ENCODE peak calls at places on chromosomes 3 and 15, in nine cellular contexts. One of them, this sample, is unnamed.

GRCh38 chr15:58383876-58384275 is 47.9 kb upstream of the LIPC start:
- DNase-seq in heart left ventricle: no peak
- DNase-seq in body of pancreas: no peak
- DNase-seq in transverse colon: no peak
- DNase-seq in IMR-90: no peak
- DNase-seq in gastrocnemius medialis: no peak
- DNase-seq in ovary: no peak
- DNase-seq in adrenal gland: no peak
- DNase-seq in GM12878: no peak
- DNase-seq in this sample: no peak

GRCh38 chr3:22988566-22988965 is 214.6 kb upstream of the UBE2E2 start:
- DNase-seq in heart left ventricle: no peak
- DNase-seq in body of pancreas: no peak
- DNase-seq in transverse colon: no peak
- DNase-seq in IMR-90: no peak
- DNase-seq in gastrocnemius medialis: no peak
- DNase-seq in ovary: no peak
- DNase-seq in adrenal gland: peak
- DNase-seq in GM12878: no peak
- DNase-seq in this sample: no peak

GRCh38 chr15:90058308-90058707 is 44.0 kb downstream of the IDH2 start:
- DNase-seq in heart left ventricle: no peak
- DNase-seq in body of pancreas: no peak
- DNase-seq in transverse colon: no peak
- DNase-seq in IMR-90: no peak
- DNase-seq in gastrocnemius medialis: no peak
- DNase-seq in ovary: no peak
- DNase-seq in adrenal gland: no peak
- DNase-seq in GM12878: peak
- DNase-seq in this sample: no peak

GRCh38 chr3:71104090-71104489 is 479.4 kb downstream of the FOXP1 start:
- DNase-seq in heart left ventricle: no peak
- DNase-seq in body of pancreas: no peak
- DNase-seq in transverse colon: no peak
- DNase-seq in IMR-90: peak
- DNase-seq in gastrocnemius medialis: no peak
- DNase-seq in ovary: no peak
- DNase-seq in adrenal gland: no peak
- DNase-seq in GM12878: no peak
- DNase-seq in this sample: no peak

GRCh38 chr3:72629191-72629611 is 219.0 kb downstream of the SHQ1 start:
- DNase-seq in heart left ventricle: no peak
- DNase-seq in body of pancreas: no peak
- DNase-seq in transverse colon: no peak
- DNase-seq in IMR-90: no peak
- DNase-seq in gastrocnemius medialis: no peak
- DNase-seq in ovary: no peak
- DNase-seq in adrenal gland: no peak
- DNase-seq in GM12878: no peak
- DNase-seq in this sample: no peak

GRCh38 chr15:77409259-77410156 is 10.4 kb downstream of the PEAK1 start:
- DNase-seq in heart left ventricle: no peak
- DNase-seq in body of pancreas: no peak
- DNase-seq in transverse colon: no peak
- DNase-seq in IMR-90: no peak
- DNase-seq in gastrocnemius medialis: no peak
- DNase-seq in ovary: no peak
- DNase-seq in adrenal gland: no peak
- DNase-seq in GM12878: peak
- DNase-seq in this sample: peak

GRCh38 chr3:36405193-36405592 is 24.9 kb downstream of the STAC start:
- DNase-seq in heart left ventricle: no peak
- DNase-seq in body of pancreas: no peak
- DNase-seq in transverse colon: no peak
- DNase-seq in IMR-90: no peak
- DNase-seq in gastrocnemius medialis: no peak
- DNase-seq in ovary: no peak
- DNase-seq in adrenal gland: no peak
- DNase-seq in GM12878: no peak
- DNase-seq in this sample: no peak

GRCh38 chr3:13559751-13560540 is 11.0 kb downstream of the FBLN2 start:
- DNase-seq in heart left ventricle: peak
- DNase-seq in body of pancreas: no peak
- DNase-seq in transverse colon: no peak
- DNase-seq in IMR-90: no peak
- DNase-seq in gastrocnemius medialis: no peak
- DNase-seq in ovary: no peak
- DNase-seq in adrenal gland: no peak
- DNase-seq in GM12878: no peak
- DNase-seq in this sample: no peak

GRCh38 chr3:160792445-160793039 is 36.5 kb downstream of the PPM1L start:
- DNase-seq in heart left ventricle: no peak
- DNase-seq in body of pancreas: no peak
- DNase-seq in transverse colon: no peak
- DNase-seq in IMR-90: no peak
- DNase-seq in gastrocnemius medialis: no peak
- DNase-seq in ovary: no peak
- DNase-seq in adrenal gland: no peak
- DNase-seq in GM12878: no peak
- DNase-seq in this sample: no peak

GRCh38 chr3:3302964-3303363 is 123.5 kb upstream of the CRBN start:
- DNase-seq in heart left ventricle: no peak
- DNase-seq in body of pancreas: no peak
- DNase-seq in transverse colon: no peak
- DNase-seq in IMR-90: no peak
- DNase-seq in gastrocnemius medialis: no peak
- DNase-seq in ovary: no peak
- DNase-seq in adrenal gland: no peak
- DNase-seq in GM12878: no peak
- DNase-seq in this sample: no peak

GRCh38 chr15:74653426-74654082 is 37.9 kb downstream of the CLK3 start:
- DNase-seq in heart left ventricle: peak
- DNase-seq in body of pancreas: no peak
- DNase-seq in transverse colon: peak
- DNase-seq in IMR-90: peak
- DNase-seq in gastrocnemius medialis: no peak
- DNase-seq in ovary: no peak
- DNase-seq in adrenal gland: no peak
- DNase-seq in GM12878: no peak
- DNase-seq in this sample: no peak

GRCh38 chr15:83113881-83114280 is 6.4 kb downstream of the TM6SF1 start:
- DNase-seq in heart left ventricle: no peak
- DNase-seq in body of pancreas: no peak
- DNase-seq in transverse colon: no peak
- DNase-seq in IMR-90: no peak
- DNase-seq in gastrocnemius medialis: no peak
- DNase-seq in ovary: no peak
- DNase-seq in adrenal gland: no peak
- DNase-seq in GM12878: no peak
- DNase-seq in this sample: no peak

GRCh38 chr15:83112233-83112958 is 5.0 kb downstream of the TM6SF1 start:
- DNase-seq in heart left ventricle: peak
- DNase-seq in body of pancreas: no peak
- DNase-seq in transverse colon: no peak
- DNase-seq in IMR-90: peak
- DNase-seq in gastrocnemius medialis: no peak
- DNase-seq in ovary: no peak
- DNase-seq in adrenal gland: no peak
- DNase-seq in GM12878: no peak
- DNase-seq in this sample: no peak

GRCh38 chr15:83111149-83111548 is 3.7 kb downstream of the TM6SF1 start:
- DNase-seq in heart left ventricle: no peak
- DNase-seq in body of pancreas: no peak
- DNase-seq in transverse colon: no peak
- DNase-seq in IMR-90: no peak
- DNase-seq in gastrocnemius medialis: no peak
- DNase-seq in ovary: no peak
- DNase-seq in adrenal gland: no peak
- DNase-seq in GM12878: no peak
- DNase-seq in this sample: no peak

GRCh38 chr15:83114305-83114704 is 6.9 kb downstream of the TM6SF1 start:
- DNase-seq in heart left ventricle: no peak
- DNase-seq in body of pancreas: no peak
- DNase-seq in transverse colon: no peak
- DNase-seq in IMR-90: no peak
- DNase-seq in gastrocnemius medialis: no peak
- DNase-seq in ovary: no peak
- DNase-seq in adrenal gland: no peak
- DNase-seq in GM12878: no peak
- DNase-seq in this sample: no peak

GRCh38 chr15:83112959-83113299 is 5.5 kb downstream of the TM6SF1 start:
- DNase-seq in heart left ventricle: peak
- DNase-seq in body of pancreas: no peak
- DNase-seq in transverse colon: no peak
- DNase-seq in IMR-90: no peak
- DNase-seq in gastrocnemius medialis: no peak
- DNase-seq in ovary: no peak
- DNase-seq in adrenal gland: no peak
- DNase-seq in GM12878: no peak
- DNase-seq in this sample: no peak
- TF ChIP-seq POLR2A in heart left ventricle: no peak
- TF ChIP-seq POLR2A in body of pancreas: no peak
- TF ChIP-seq POLR2A in transverse colon: no peak
- TF ChIP-seq POLR2A in IMR-90: no peak
- TF ChIP-seq POLR2A in gastrocnemius medialis: no peak
- TF ChIP-seq POLR2A in ovary: no peak
- TF ChIP-seq POLR2A in adrenal gland: no peak
- TF ChIP-seq POLR2A in GM12878: no peak
- TF ChIP-seq POLR2A in this sample: no peak

DNA sequence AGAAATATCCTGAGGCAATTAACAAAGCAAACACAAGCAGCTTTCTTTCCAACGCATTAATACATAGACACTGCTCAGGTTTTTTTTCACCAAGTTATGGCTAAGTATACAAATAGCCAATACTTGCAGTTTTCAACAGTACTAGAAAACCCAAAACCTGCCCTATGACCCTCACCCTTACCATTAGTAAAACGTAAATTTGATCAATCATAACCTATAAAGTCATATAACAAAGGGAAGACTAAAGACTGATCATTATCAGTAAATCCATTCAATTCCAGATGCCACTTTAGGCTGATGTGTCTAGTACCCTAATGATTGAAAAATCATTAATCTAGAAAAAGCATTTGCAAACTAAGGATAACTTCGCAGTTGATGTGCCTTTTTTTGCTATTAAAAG is 3.2 kb downstream of the SERP1 start:
- DNase-seq in heart left ventricle: no peak
- DNase-seq in body of pancreas: no peak
- DNase-seq in transverse colon: no peak
- DNase-seq in IMR-90: no peak
- DNase-seq in gastrocnemius medialis: no peak
- DNase-seq in ovary: no peak
- DNase-seq in adrenal gland: no peak
- DNase-seq in GM12878: no peak
- DNase-seq in this sample: no peak
- TF ChIP-seq POLR2A in heart left ventricle: no peak
- TF ChIP-seq POLR2A in body of pancreas: no peak
- TF ChIP-seq POLR2A in transverse colon: no peak
- TF ChIP-seq POLR2A in IMR-90: peak
- TF ChIP-seq POLR2A in gastrocnemius medialis: no peak
- TF ChIP-seq POLR2A in ovary: no peak
- TF ChIP-seq POLR2A in adrenal gland: no peak
- TF ChIP-seq POLR2A in GM12878: no peak
- TF ChIP-seq POLR2A in this sample: no peak

DNA sequence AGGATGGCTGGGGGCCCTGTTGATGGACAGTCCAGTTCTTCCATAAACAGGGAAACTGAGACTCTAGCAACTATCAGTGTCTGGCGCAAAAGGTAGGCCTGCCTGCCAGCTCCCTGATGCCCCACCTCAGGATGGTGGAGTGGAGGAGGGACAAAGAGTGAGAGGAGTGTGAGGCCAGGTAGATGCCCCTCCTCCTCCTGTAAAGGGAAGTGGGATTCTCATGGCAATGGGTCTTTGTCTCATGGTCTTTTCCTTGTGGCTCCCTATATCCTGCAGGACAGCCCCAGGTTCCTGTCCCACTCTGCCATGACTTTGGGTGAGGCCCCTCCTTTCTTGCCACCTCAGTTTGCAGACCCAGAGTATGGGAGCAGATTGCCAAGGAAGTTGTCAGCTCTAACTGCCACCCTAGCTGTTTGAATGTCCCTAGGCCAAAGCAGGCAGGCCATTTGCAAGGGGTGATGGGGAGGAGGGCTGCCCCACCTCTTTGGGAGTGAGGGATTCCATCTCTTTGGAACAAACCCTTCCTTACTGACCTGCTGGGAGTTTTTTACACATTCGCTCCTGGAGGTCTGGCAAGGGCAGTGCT is 2.8 kb upstream of the DNAH1 start:
- DNase-seq in heart left ventricle: no peak
- DNase-seq in body of pancreas: no peak
- DNase-seq in transverse colon: no peak
- DNase-seq in IMR-90: no peak
- DNase-seq in gastrocnemius medialis: no peak
- DNase-seq in ovary: no peak
- DNase-seq in adrenal gland: no peak
- DNase-seq in GM12878: no peak
- DNase-seq in this sample: no peak
- TF ChIP-seq POLR2A in heart left ventricle: no peak
- TF ChIP-seq POLR2A in body of pancreas: no peak
- TF ChIP-seq POLR2A in transverse colon: no peak
- TF ChIP-seq POLR2A in IMR-90: no peak
- TF ChIP-seq POLR2A in gastrocnemius medialis: no peak
- TF ChIP-seq POLR2A in ovary: no peak
- TF ChIP-seq POLR2A in adrenal gland: no peak
- TF ChIP-seq POLR2A in GM12878: no peak
- TF ChIP-seq POLR2A in this sample: no peak

GRCh38 chr3:194952882-194953281 is 267.2 kb downstream of the FAM43A start:
- DNase-seq in heart left ventricle: no peak
- DNase-seq in body of pancreas: no peak
- DNase-seq in transverse colon: no peak
- DNase-seq in IMR-90: no peak
- DNase-seq in gastrocnemius medialis: no peak
- DNase-seq in ovary: no peak
- DNase-seq in adrenal gland: no peak
- DNase-seq in GM12878: no peak
- DNase-seq in this sample: no peak

GRCh38 chr3:194946091-194946490 is 260.4 kb downstream of the FAM43A start:
- DNase-seq in heart left ventricle: no peak
- DNase-seq in body of pancreas: no peak
- DNase-seq in transverse colon: no peak
- DNase-seq in IMR-90: no peak
- DNase-seq in gastrocnemius medialis: no peak
- DNase-seq in ovary: no peak
- DNase-seq in adrenal gland: no peak
- DNase-seq in GM12878: no peak
- DNase-seq in this sample: no peak

GRCh38 chr3:194950906-194951628 is 265.4 kb downstream of the FAM43A start:
- DNase-seq in heart left ventricle: no peak
- DNase-seq in body of pancreas: no peak
- DNase-seq in transverse colon: no peak
- DNase-seq in IMR-90: no peak
- DNase-seq in gastrocnemius medialis: no peak
- DNase-seq in ovary: no peak
- DNase-seq in adrenal gland: no peak
- DNase-seq in GM12878: no peak
- DNase-seq in this sample: no peak

GRCh38 chr3:194951931-194952572 is 266.4 kb downstream of the FAM43A start:
- DNase-seq in heart left ventricle: no peak
- DNase-seq in body of pancreas: no peak
- DNase-seq in transverse colon: no peak
- DNase-seq in IMR-90: no peak
- DNase-seq in gastrocnemius medialis: no peak
- DNase-seq in ovary: no peak
- DNase-seq in adrenal gland: no peak
- DNase-seq in GM12878: no peak
- DNase-seq in this sample: no peak

GRCh38 chr3:194949592-194949991 is 263.9 kb downstream of the FAM43A start:
- DNase-seq in heart left ventricle: no peak
- DNase-seq in body of pancreas: no peak
- DNase-seq in transverse colon: no peak
- DNase-seq in IMR-90: no peak
- DNase-seq in gastrocnemius medialis: no peak
- DNase-seq in ovary: no peak
- DNase-seq in adrenal gland: no peak
- DNase-seq in GM12878: no peak
- DNase-seq in this sample: no peak
- TF ChIP-seq POLR2A in heart left ventricle: no peak
- TF ChIP-seq POLR2A in body of pancreas: no peak
- TF ChIP-seq POLR2A in transverse colon: no peak
- TF ChIP-seq POLR2A in IMR-90: no peak
- TF ChIP-seq POLR2A in gastrocnemius medialis: no peak
- TF ChIP-seq POLR2A in ovary: no peak
- TF ChIP-seq POLR2A in adrenal gland: no peak
- TF ChIP-seq POLR2A in GM12878: no peak
- TF ChIP-seq POLR2A in this sample: no peak

This sample was measured in Peyer's patch.